ENCODE peak calls at places on chromosomes 2 and 18, in four cellular contexts. P is choroid plexus epithelial cell, U is left ventricle myocardium inferior, L is mesothelial cell of epicardium. E is an unnamed sample.

GRCh38 chr2:20584637-20585321 is 66.1 kb downstream of the HS1BP3 start:
- DNase-seq in P (peak), U (peak), L (peak), E (no peak)

GRCh38 chr2:46379213-46380037 is 82.2 kb downstream of the EPAS1 start:
- DNase-seq in P (peak), U (no peak), L (peak), E (no peak)

GRCh38 chr2:138421971-138422335 is 79.6 kb upstream of the SPOPL start:
- DNase-seq in P (peak), U (no peak), L (no peak), E (peak)

GRCh38 chr2:233032551-233033320 is at the start of gene NEU2:
- DNase-seq in P (no peak), U (no peak), L (no peak), E (no peak)

GRCh38 chr2:223101340-223102039 is 49.5 kb downstream of the KCNE4 start:
- DNase-seq in P (peak), U (no peak), L (no peak), E (no peak)

GRCh38 chr2:172080641-172081230 is 4.6 kb upstream of the DLX1 start:
- DNase-seq in P (no peak), U (no peak), L (no peak), E (no peak)

GRCh38 chr2:120786038-120786437 is 50.4 kb downstream of the GLI2 start:
- DNase-seq in P (no peak), U (no peak), L (no peak), E (no peak)

GRCh38 chr2:241994556-241995213 is 125.2 kb downstream of the RTP5 start:
- DNase-seq in P (no peak), U (no peak), L (no peak), E (no peak)

GRCh38 chr2:163407296-163407695 is 328.5 kb downstream of the FIGN start:
- DNase-seq in P (peak), U (no peak), L (no peak), E (no peak)

GRCh38 chr2:102147935-102148334 is 5.4 kb downstream of the IL1R1 start:
- DNase-seq in P (peak), U (no peak), L (no peak), E (no peak)

GRCh38 chr2:173192071-173192470 is 116.4 kb downstream of the MAP3K20 start:
- DNase-seq in P (no peak), U (no peak), L (no peak), E (no peak)

GRCh38 chr2:16525265-16525887 is 140.3 kb downstream of the CYRIA start:
- DNase-seq in P (peak), U (no peak), L (no peak), E (no peak)

GRCh38 chr2:58769494-58770239 is 528.5 kb upstream of the FANCL start:
- DNase-seq in P (no peak), U (no peak), L (no peak), E (no peak)

GRCh38 chr18:25726278-25726677 is 364.1 kb downstream of the SS18 start:
- DNase-seq in P (peak), U (no peak), L (no peak), E (no peak)

GRCh38 chr18:48543228-48543627 is 4.4 kb downstream of the CTIF start:
- DNase-seq in P (no peak), U (no peak), L (no peak), E (no peak)

GRCh38 chr2:216350214-216350789 is 22.0 kb downstream of the MARCHF4 start:
- DNase-seq in P (peak), U (no peak), L (no peak), E (no peak)

GRCh38 chr2:235793163-235793752 is 299.4 kb downstream of the AGAP1 start:
- DNase-seq in P (peak), U (peak), L (no peak), E (no peak)
- TF ChIP-seq CTCF in P (peak), U (peak), L (peak), E (no peak)

GRCh38 chr2:201735486-201735885 is 37.0 kb upstream of the MPP4 start:
- DNase-seq in P (peak), U (no peak), L (no peak), E (no peak)

GRCh38 chr2:201734111-201734510 is 35.7 kb upstream of the MPP4 start:
- DNase-seq in P (no peak), U (no peak), L (no peak), E (no peak)

GRCh38 chr2:201733544-201733943 is 35.1 kb upstream of the MPP4 start:
- DNase-seq in P (peak), U (no peak), L (no peak), E (no peak)

GRCh38 chr2:201730651-201731280 is 32.3 kb upstream of the MPP4 start:
- DNase-seq in P (no peak), U (no peak), L (no peak), E (no peak)
- TF ChIP-seq CTCF in P (no peak), U (no peak), L (no peak), E (no peak)

DNA sequence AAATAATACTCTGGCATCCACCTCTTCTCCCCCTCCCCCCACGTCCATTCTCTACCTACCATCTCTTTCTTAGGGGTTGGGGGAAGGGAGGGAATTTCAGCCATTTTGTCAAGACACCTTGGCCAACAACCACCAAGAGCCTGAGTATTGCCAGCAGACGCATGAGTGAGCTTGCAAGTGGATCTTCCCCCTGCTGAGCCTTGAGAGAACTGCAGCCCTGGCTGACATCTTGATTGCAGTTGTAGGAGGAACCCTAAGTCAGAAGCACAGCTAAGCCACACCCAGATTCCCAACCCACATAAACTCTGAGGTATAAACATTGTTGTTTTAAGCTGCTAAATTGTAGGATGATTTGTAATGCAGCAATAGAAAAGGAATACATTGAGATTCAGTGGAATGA is 165.6 kb downstream of the TMEFF2 start:
- DNase-seq in P (peak), U (no peak), L (no peak), E (no peak)
- TF ChIP-seq CTCF in P (peak), U (peak), L (no peak), E (no peak)

GRCh38 chr2:6820236-6820635 is 45.5 kb downstream of the CMPK2 start:
- DNase-seq in P (no peak), U (no peak), L (no peak), E (no peak)

GRCh38 chr2:6822394-6822793 is 43.3 kb downstream of the CMPK2 start:
- DNase-seq in P (no peak), U (no peak), L (no peak), E (no peak)

GRCh38 chr2:6820903-6821584 is 44.7 kb downstream of the CMPK2 start:
- DNase-seq in P (no peak), U (no peak), L (no peak), E (no peak)

GRCh38 chr2:6824962-6825361 is 40.7 kb downstream of the CMPK2 start:
- DNase-seq in P (peak), U (no peak), L (no peak), E (no peak)

DNA sequence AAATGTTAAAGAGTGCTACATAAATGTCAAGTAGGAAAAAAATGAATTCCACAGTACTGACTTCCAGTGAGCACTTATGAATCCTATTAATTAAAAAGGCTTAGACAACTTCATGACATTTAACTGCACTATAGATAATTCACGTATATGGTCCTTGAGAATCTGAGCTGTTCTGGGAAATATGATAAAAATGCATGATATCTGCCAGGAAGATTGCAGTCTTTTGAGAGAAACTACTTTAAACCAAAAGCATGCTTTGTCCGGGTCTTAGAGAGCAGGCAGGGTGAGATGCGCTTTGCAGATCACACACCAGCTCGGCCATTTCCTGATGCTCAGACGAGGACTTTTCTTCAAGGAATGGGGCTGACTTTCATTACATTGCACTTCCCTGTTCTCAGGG is 42.6 kb downstream of the CMPK2 start:
- DNase-seq in P (peak), U (no peak), L (no peak), E (no peak)
- TF ChIP-seq CTCF in P (no peak), U (no peak), L (no peak), E (no peak)

GRCh38 chr2:118274841-118275510 is 186.7 kb downstream of the INSIG2 start:
- DNase-seq in P (no peak), U (no peak), L (no peak), E (no peak)

GRCh38 chr2:118269408-118270051 is 181.3 kb downstream of the INSIG2 start:
- DNase-seq in P (no peak), U (no peak), L (no peak), E (no peak)

GRCh38 chr2:118278046-118278445 is 189.8 kb downstream of the INSIG2 start:
- DNase-seq in P (no peak), U (no peak), L (no peak), E (no peak)

GRCh38 chr2:118268268-118268667 is 180.0 kb downstream of the INSIG2 start:
- DNase-seq in P (no peak), U (no peak), L (no peak), E (no peak)

GRCh38 chr2:118272391-118272790 is 184.1 kb downstream of the INSIG2 start:
- DNase-seq in P (no peak), U (no peak), L (no peak), E (no peak)
- TF ChIP-seq CTCF in P (no peak), U (no peak), L (no peak), E (no peak)

DNA sequence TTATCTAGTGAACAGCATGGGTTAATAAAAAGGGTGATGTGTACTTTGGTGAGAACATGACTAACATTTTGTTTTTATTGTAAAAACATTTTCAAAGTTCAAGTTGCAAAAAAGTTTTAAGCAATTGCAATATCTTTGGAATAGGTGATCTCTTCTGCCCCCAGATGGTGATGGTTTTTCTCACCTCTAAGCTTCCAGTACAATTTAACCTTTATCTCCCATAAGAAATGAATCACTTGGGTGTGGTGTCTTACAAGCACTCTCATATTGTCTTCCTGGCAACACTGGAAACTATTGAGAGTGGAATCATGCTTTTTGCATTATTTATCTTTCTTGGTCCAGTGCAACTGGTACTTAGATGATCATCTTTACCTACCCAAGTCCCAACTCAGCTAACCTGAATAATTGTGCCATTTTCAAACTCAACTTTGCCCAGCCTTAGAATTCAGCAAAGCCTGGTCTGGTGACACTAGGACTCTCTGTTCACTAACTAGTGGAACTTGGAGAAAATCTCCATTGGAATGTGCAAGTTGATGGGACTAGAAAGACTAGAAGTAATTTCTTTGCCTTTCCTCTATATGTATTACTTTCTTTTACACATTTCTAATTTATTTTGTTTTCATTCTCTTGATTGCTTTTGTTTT is 964.6 kb upstream of the ZEB2 start:
- DNase-seq in P (peak), U (no peak), L (no peak), E (no peak)
- TF ChIP-seq CTCF in P (peak), U (peak), L (no peak), E (no peak)

DNA sequence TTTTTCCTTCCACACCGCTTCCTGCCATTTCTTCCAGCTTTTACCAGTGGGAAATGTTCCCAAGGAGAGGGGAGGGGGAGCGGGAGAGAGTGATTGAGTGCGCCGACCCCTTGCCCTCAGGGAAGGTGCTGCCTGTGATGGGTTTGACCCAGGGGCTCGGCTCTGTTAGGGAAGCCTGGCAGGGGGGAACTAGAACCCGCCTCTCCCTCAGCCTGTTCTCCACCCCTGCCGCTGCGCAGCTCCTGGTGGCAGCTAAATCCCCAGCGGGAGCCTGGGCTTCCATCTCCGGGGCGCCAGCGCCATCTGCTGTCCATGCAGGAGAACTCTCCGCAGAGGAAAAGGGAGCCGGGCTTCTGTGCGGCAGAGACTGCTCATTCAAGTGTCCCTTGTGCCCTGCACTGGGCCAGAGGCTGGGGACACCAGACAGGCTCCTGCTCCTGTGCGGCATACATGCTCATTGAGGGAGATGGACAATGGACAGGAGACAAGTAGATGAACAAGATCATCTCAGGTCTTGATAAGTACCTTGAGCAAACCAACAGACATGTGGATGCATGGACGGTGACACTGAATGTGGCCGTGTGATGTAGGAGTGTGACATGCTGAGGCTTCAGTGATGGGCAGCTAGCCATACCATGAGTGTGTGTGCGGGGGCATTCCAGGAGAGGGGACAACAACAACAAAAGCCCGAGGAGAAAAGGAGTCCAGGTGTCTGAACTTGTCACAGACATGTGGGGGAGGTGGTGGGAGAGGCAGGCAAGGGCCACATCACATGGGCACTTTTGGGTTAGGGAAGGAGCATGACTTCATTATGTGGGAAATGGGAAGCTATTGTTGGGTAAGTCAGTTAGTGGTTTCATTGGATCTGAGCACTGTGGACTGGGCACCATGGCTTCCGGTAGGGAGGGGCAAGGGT is 13.3 kb downstream of the CHPF start:
- DNase-seq in P (peak), U (peak), L (peak), E (peak)
- TF ChIP-seq CTCF in P (peak), U (peak), L (peak), E (peak)

GRCh38 chr2:147275943-147276342 is 568.9 kb upstream of the ACVR2A start:
- DNase-seq in P (peak), U (no peak), L (no peak), E (no peak)
- TF ChIP-seq CTCF in P (peak), U (no peak), L (peak), E (no peak)

GRCh38 chr2:177254433-177255226 is 9.9 kb downstream of the NFE2L2 start:
- DNase-seq in P (peak), U (no peak), L (peak), E (no peak)
- TF ChIP-seq CTCF in P (peak), U (peak), L (peak), E (no peak)

E was measured in breast epithelium.